ENCODE peak calls at places on chromosomes 3 and 15, in five cellular contexts. L is gastrocnemius medialis; X is HTR-8/SVneo; P is DMS153; M is naive thymus-derived CD8-positive, alpha-beta T cell. S is an unnamed sample.

GRCh38 chr3:170204509-170204908 is 17.7 kb upstream of the PRKCI start:
- DNase-seq in L (no peak), X (no peak), P (no peak), M (no peak), S (no peak)

GRCh38 chr3:121834079-121834730 is 655 bp downstream of the IQCB1 start:
- DNase-seq in L (no peak), X (no peak), P (no peak), M (no peak), S (peak; percentile 20)

GRCh38 chr3:148815736-148816135 is 11.9 kb upstream of the CPB1 start:
- DNase-seq in L (no peak), X (no peak), P (no peak), M (no peak), S (no peak)

GRCh38 chr3:160830792-160831191 is 74.8 kb downstream of the PPM1L start:
- DNase-seq in L (no peak), X (no peak), P (no peak), M (no peak), S (no peak)

GRCh38 chr15:66019377-66019776 is 150.1 kb downstream of the RAB11A start:
- DNase-seq in L (no peak), X (no peak), P (no peak), M (no peak), S (no peak)

GRCh38 chr3:124686028-124686670 is 44.1 kb upstream of the UMPS start:
- DNase-seq in L (no peak), X (no peak), P (no peak), M (no peak), S (no peak)

GRCh38 chr3:127915115-127915936 is at the start of gene KBTBD12:
- DNase-seq in L (peak; percentile 96), X (no peak), P (no peak), M (no peak), S (peak; percentile 84)

GRCh38 chr15:52765779-52766178 is 24.4 kb downstream of the ONECUT1 start:
- DNase-seq in L (no peak), X (no peak), P (no peak), M (no peak), S (no peak)

GRCh38 chr15:35784745-35785144 is 238.8 kb upstream of the DPH6 start:
- DNase-seq in L (no peak), X (no peak), P (peak; percentile 72), M (no peak), S (no peak)

GRCh38 chr15:60444289-60444912 is 34.5 kb downstream of the ICE2 start:
- DNase-seq in L (no peak), X (peak; percentile 40), P (no peak), M (no peak), S (peak; percentile 19)

GRCh38 chr3:111903067-111903511 is 44.0 kb downstream of the PHLDB2 start:
- DNase-seq in L (no peak), X (peak; percentile 64), P (no peak), M (no peak), S (peak; percentile 28)

GRCh38 chr3:50518441-50518840 is 15.0 kb upstream of the CACNA2D2 start:
- DNase-seq in L (no peak), X (no peak), P (no peak), M (no peak), S (peak; percentile 76)

GRCh38 chr15:38817427-38818155 is 253.0 kb upstream of the RASGRP1 start:
- DNase-seq in L (peak; percentile 57), X (peak; percentile 63), P (peak; percentile 4), M (peak; percentile 72), S (peak; percentile 93)

GRCh38 chr3:127682576-127682975 is 9.8 kb downstream of the ABTB1 start:
- DNase-seq in L (no peak), X (no peak), P (no peak), M (no peak), S (no peak)

GRCh38 chr15:42367041-42367440 is 7.7 kb downstream of the CAPN3 start:
- DNase-seq in L (peak; percentile 87), X (no peak), P (no peak), M (no peak), S (no peak)

GRCh38 chr3:14791343-14791945 is 27.3 kb upstream of the FGD5 start:
- DNase-seq in L (peak; percentile 46), X (peak; percentile 59), P (no peak), M (peak; percentile 32), S (peak; percentile 59)

GRCh38 chr3:87413821-87414220 is 137.4 kb upstream of the POU1F1 start:
- DNase-seq in L (no peak), X (no peak), P (no peak), M (no peak), S (no peak)

GRCh38 chr3:153192327-153192726 is 30.3 kb downstream of the RAP2B start:
- DNase-seq in L (no peak), X (no peak), P (no peak), M (no peak), S (no peak)

GRCh38 chr15:77032647-77033416 is 37.9 kb downstream of the PSTPIP1 start:
- DNase-seq in L (peak; percentile 9), X (no peak), P (no peak), M (no peak), S (no peak)

GRCh38 chr3:74537164-74537563 is 77.3 kb downstream of the CNTN3 start:
- DNase-seq in L (peak; percentile 12), X (no peak), P (no peak), M (no peak), S (no peak)

GRCh38 chr15:52369030-52369429 is 73.4 kb upstream of the MYO5C start:
- DNase-seq in L (no peak), X (no peak), P (no peak), M (no peak), S (no peak)

GRCh38 chr3:129384594-129385323 is 43.7 kb downstream of the EFCAB12 start:
- DNase-seq in L (no peak), X (no peak), P (no peak), M (no peak), S (peak; percentile 33)

GRCh38 chr3:128482175-128482856 is 10.7 kb downstream of the GATA2 start:
- DNase-seq in L (no peak), X (no peak), P (no peak), M (no peak), S (no peak)

GRCh38 chr15:67386947-67387346 is 132.4 kb downstream of the IQCH start:
- DNase-seq in L (no peak), X (no peak), P (no peak), M (no peak), S (no peak)

GRCh38 chr3:79012946-79013362 is 754.8 kb downstream of the ROBO1 start:
- DNase-seq in L (no peak), X (no peak), P (no peak), M (no peak), S (peak; percentile 58)

GRCh38 chr15:98599911-98600685 is 48.2 kb upstream of the IGF1R start:
- DNase-seq in L (no peak), X (no peak), P (no peak), M (peak; percentile 27), S (no peak)

GRCh38 chr3:193902557-193903256 is 233.2 kb upstream of the HES1 start:
- DNase-seq in L (no peak), X (no peak), P (peak; percentile 32), M (no peak), S (no peak)

GRCh38 chr15:71800835-71801745 is 9.3 kb upstream of the NR2E3 start:
- DNase-seq in L (no peak), X (peak; percentile 82), P (peak; percentile 14), M (no peak), S (peak; percentile 75)

GRCh38 chr15:80695911-80696651 is 971 bp downstream of the ABHD17C start:
- DNase-seq in L (no peak), X (peak; percentile 47), P (no peak), M (no peak), S (peak; percentile 15)

GRCh38 chr3:67386446-67386845 is 268.0 kb downstream of the SUCLG2 start:
- DNase-seq in L (no peak), X (no peak), P (no peak), M (no peak), S (no peak)

GRCh38 chr15:50009634-50010033 is 109.4 kb downstream of the ATP8B4 start:
- DNase-seq in L (no peak), X (no peak), P (no peak), M (no peak), S (no peak)